ENCODE peak calls at places on chromosome 5, in five cellular contexts. Q is body of pancreas, D is A549, V is heart left ventricle, W is spleen. S is an unnamed sample.

GRCh38 chr5:173750538-173751265 is 134.3 kb upstream of the BOD1 start:
- DNase-seq in Q (no peak), W (no peak), V (no peak), D (no peak), S (no peak)

GRCh38 chr5:160152287-160152686 is 33.0 kb upstream of the PWWP2A start:
- DNase-seq in V (no peak), W (no peak), D (no peak), Q (no peak), S (no peak)

GRCh38 chr5:73448072-73448432 is 525 bp downstream of the FOXD1 start:
- DNase-seq in V (peak), W (peak), D (no peak), Q (no peak), S (peak)

GRCh38 chr5:79759436-79759835 is 69.8 kb downstream of the CMYA5 start:
- DNase-seq in D (no peak), W (no peak), V (no peak), Q (no peak), S (peak)

GRCh38 chr5:180072256-180072548 is 643 bp upstream of the RNF130 start:
- DNase-seq in V (no peak), W (no peak), Q (no peak), D (no peak), S (no peak)

GRCh38 chr5:145936401-145937131 is at the start of gene SH3RF2:
- DNase-seq in W (no peak), D (peak), Q (peak), V (peak), S (peak)

GRCh38 chr5:102713682-102714231 is 41.3 kb upstream of the PAM start:
- DNase-seq in W (no peak), Q (no peak), V (no peak), D (no peak), S (no peak)

GRCh38 chr5:112018846-112019245 is 261.9 kb upstream of the NREP start:
- DNase-seq in V (no peak), W (no peak), Q (no peak), D (no peak), S (no peak)

GRCh38 chr5:143308726-143309125 is 94.8 kb downstream of the NR3C1 start:
- DNase-seq in V (no peak), Q (no peak), W (no peak), D (no peak), S (no peak)

GRCh38 chr5:153965102-153965645 is 73.5 kb downstream of the FAM114A2 start:
- DNase-seq in D (peak), V (no peak), Q (peak), W (no peak), S (peak)

GRCh38 chr5:169795311-169795710 is 158.2 kb downstream of the DOCK2 start:
- DNase-seq in W (no peak), Q (no peak), V (no peak), D (no peak), S (no peak)

GRCh38 chr5:68656936-68657857 is 436.6 kb upstream of the SLC30A5 start:
- DNase-seq in Q (peak), W (no peak), D (no peak), V (no peak), S (no peak)

GRCh38 chr5:170429014-170429413 is 39.8 kb upstream of the KCNMB1 start:
- DNase-seq in Q (no peak), D (peak), W (no peak), V (no peak), S (no peak)

GRCh38 chr5:125249400-125249799 is 503.0 kb upstream of the ZNF608 start:
- DNase-seq in Q (no peak), D (no peak), V (no peak), W (no peak), S (no peak)

GRCh38 chr5:168302785-168303184 is 11.3 kb downstream of the WWC1 start:
- DNase-seq in D (no peak), W (no peak), V (no peak), Q (no peak), S (no peak)

GRCh38 chr5:168300377-168301182 is 9.1 kb downstream of the WWC1 start:
- DNase-seq in V (no peak), D (no peak), W (no peak), Q (peak), S (no peak)

GRCh38 chr5:168299372-168299771 is 7.9 kb downstream of the WWC1 start:
- DNase-seq in D (no peak), V (no peak), W (peak), Q (no peak), S (no peak)

GRCh38 chr5:168303398-168304020 is 12.1 kb downstream of the WWC1 start:
- DNase-seq in Q (no peak), W (peak), V (no peak), D (no peak), S (no peak)

GRCh38 chr5:168301593-168302388 is 10.3 kb downstream of the WWC1 start:
- DNase-seq in Q (peak), D (peak), V (no peak), W (no peak), S (no peak)
- TF ChIP-seq POLR2A in Q (no peak), D (no peak), V (no peak), W (no peak), S (no peak)

GRCh38 chr5:63603001-63603400 is 359.2 kb downstream of the HTR1A start:
- DNase-seq in V (no peak), W (no peak), D (no peak), Q (no peak), S (no peak)
- H3K27ac ChIP-seq in V (no peak), W (no peak), D (no peak), Q (no peak), S (no peak)

GRCh38 chr5:3059488-3059887 is 308.0 kb upstream of the IRX2 start:
- DNase-seq in Q (no peak), V (no peak), W (no peak), D (no peak), S (no peak)
- TF ChIP-seq POLR2A in Q (no peak), V (no peak), W (no peak), D (no peak), S (no peak)

GRCh38 chr5:431001-431710 is 11.8 kb upstream of the EXOC3 start:
- DNase-seq in W (peak), D (peak), Q (no peak), V (peak), S (no peak)

GRCh38 chr5:428754-429452 is 14.1 kb upstream of the EXOC3 start:
- DNase-seq in V (peak), Q (no peak), W (no peak), D (no peak), S (no peak)

GRCh38 chr5:428219-428618 is 14.8 kb upstream of the EXOC3 start:
- DNase-seq in D (no peak), Q (no peak), V (peak), W (no peak), S (no peak)

GRCh38 chr5:430214-430925 is 12.6 kb upstream of the EXOC3 start:
- DNase-seq in W (peak), Q (no peak), D (no peak), V (peak), S (no peak)

GRCh38 chr5:429453-430188 is 13.4 kb upstream of the EXOC3 start:
- DNase-seq in V (peak), W (peak), Q (no peak), D (no peak), S (no peak)
- H3K27ac ChIP-seq in V (no peak), W (no peak), Q (no peak), D (no peak), S (no peak)

DNA sequence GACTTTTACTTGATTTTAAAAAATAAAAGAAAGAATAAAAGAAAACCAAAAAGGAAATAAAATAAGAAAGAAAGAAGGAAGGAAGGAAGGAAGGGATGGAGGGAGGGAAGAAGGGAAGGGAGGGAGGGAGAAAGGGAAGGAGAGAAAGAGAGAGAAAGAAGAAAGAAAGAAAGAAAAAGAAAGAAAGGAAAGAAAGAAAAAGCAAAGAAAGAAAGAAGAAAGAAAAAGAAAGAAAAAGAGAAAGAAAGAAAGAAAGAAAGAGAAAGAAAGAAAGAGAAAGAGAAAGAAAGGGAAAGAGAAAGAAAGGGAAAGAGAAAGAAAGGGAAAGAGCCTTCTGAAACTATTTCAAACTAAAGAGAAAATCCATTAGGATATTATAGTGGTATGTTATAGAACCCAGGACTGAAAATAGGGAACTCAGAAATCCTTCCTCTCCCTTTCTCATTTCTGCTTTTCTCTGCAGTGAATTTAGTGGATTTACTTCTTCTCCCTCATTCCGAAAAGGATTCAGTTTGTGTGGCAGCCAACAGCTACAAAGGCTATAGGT is 414.7 kb upstream of the CCNG1 start:
- DNase-seq in V (no peak), Q (no peak), D (no peak), W (no peak), S (no peak)
- TF ChIP-seq POLR2A in V (no peak), Q (no peak), D (no peak), W (no peak), S (no peak)

GRCh38 chr5:119275873-119276214 is 80.0 kb upstream of the TNFAIP8 start:
- DNase-seq in D (no peak), V (no peak), Q (no peak), W (no peak), S (no peak)
- H3K27ac ChIP-seq in D (no peak), V (no peak), Q (no peak), W (peak), S (no peak)

GRCh38 chr5:176647870-176648466 is 684 bp downstream of the TSPAN17 start:
- DNase-seq in Q (peak), V (peak), D (no peak), W (peak), S (peak)

GRCh38 chr5:176646707-176647029 is 616 bp upstream of the TSPAN17 start:
- DNase-seq in D (no peak), V (no peak), W (peak), Q (no peak), S (no peak)

GRCh38 chr5:176648467-176649194 is 1.3 kb downstream of the TSPAN17 start:
- DNase-seq in W (peak), Q (no peak), V (no peak), D (no peak), S (no peak)

GRCh38 chr5:176646049-176646706 is 1.1 kb upstream of the TSPAN17 start:
- DNase-seq in V (no peak), W (peak), D (no peak), Q (no peak), S (no peak)

DNA sequence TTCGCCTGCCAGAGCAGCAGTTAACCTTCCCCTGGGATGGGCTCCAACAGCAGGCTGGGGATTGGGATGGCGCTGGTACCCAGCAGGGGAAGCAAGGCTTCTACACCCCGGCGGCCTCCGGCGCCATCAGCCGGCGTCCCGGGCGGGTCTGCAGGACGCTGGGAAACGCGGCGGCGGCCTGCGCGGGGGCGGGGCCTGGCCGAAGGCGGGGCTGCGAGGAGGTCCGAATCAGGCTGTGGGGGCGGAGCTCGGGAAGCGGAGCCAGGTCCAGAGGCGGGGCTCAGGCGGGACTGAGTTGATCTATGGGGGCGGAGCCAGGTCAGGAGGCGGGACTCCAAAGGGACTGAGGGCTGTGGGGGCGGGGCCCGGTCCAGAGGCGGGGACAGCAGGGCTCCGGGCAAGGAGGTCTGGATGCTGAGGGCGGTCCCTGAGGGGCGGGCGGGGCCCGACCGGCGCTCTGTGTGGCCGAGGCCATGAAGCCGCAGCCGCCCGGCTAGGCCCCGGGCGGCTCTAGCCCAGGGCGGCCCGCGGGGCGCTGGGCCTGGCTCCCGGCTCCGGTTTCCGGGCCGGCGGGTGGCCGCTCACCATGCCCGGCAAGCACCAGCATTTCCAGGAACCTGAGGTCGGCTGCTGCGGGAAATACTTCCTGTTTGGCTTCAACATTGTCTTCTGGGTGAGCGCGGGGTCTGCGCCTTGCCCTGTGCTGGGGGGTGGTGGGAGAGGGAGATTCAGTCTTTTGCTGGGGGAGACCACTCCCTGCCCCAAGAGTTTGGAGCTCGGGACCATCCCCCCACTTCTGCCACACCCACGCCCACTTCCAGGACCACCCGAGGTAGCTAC is at the start of gene TSPAN17:
- DNase-seq in Q (peak), W (peak), V (peak), D (peak), S (peak)
- TF ChIP-seq POLR2A in Q (peak), W (no peak), V (peak), D (peak), S (peak)

GRCh38 chr5:132837868-132838267 is 7.4 kb upstream of the SHROOM1 start:
- DNase-seq in Q (peak), V (no peak), W (no peak), D (no peak), S (no peak)
- H3K27ac ChIP-seq in Q (peak), V (no peak), W (no peak), D (no peak), S (no peak)

GRCh38 chr5:176415240-176416122 is 858 bp downstream of the CLTB start:
- DNase-seq in D (peak), W (no peak), V (no peak), Q (peak), S (peak)

GRCh38 chr5:176414704-176415103 is 1.6 kb downstream of the CLTB start:
- DNase-seq in D (no peak), Q (no peak), V (no peak), W (no peak), S (no peak)

GRCh38 chr5:176416965-176417364 is 626 bp upstream of the CLTB start:
- DNase-seq in Q (no peak), V (no peak), D (no peak), W (no peak), S (no peak)

GRCh38 chr5:176418251-176418650 is 1.9 kb upstream of the CLTB start:
- DNase-seq in Q (no peak), D (no peak), V (no peak), W (no peak), S (no peak)

DNA sequence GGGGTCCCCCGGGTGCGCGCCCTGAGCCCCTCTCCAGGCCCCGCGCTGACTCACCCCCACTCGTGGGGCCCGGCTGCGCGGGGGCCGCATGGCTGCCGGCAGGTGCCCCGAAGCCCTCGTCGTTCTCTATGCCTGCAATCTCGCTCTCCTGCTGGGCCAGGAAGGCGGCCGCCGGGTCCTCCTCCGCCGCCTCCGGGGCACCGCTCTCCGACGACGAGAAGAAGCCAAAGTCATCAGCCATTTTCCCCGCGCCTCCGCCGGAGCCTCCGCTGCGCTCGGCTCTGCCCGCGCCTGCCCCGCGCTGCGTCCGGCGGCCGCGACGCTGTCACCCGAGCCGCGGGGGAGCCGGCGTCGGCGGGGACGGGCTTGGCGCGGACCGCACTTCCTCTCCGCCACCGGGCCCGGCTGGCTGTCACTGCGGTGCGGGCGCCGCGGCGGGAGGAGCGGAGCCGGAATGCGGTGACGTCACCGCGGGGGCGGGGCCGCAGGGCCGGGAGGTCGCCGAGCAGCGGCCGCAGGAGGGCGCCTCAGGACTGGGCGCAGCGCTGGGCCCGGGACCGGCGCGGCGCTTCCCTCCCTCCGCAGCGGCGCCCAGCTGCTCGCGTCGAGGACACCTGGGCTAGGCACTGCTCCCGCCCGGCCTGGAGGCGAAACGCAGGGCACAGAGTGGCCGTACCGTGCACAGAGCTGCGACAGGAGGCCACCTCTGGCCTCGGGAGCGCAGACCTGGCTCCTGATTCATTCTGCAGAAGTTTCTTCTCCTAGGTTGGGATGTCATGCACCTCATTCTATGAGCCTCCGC is at the start of gene CLTB:
- DNase-seq in V (peak), W (peak), Q (peak), D (peak), S (peak)
- TF ChIP-seq POLR2A in V (peak), W (peak), Q (peak), D (peak), S (peak)

GRCh38 chr5:141664733-141665461 is 13.7 kb upstream of the FCHSD1 start:
- DNase-seq in W (peak), V (peak), D (peak), Q (peak), S (peak)

GRCh38 chr5:141669519-141669918 is 12.5 kb downstream of the ARAP3 start:
- DNase-seq in D (no peak), Q (no peak), V (no peak), W (no peak), S (no peak)

GRCh38 chr5:141672071-141672855 is 9.8 kb downstream of the ARAP3 start:
- DNase-seq in W (no peak), D (no peak), V (no peak), Q (no peak), S (no peak)

GRCh38 chr5:141665995-141666940 is 15.1 kb upstream of the FCHSD1 start:
- DNase-seq in V (no peak), Q (no peak), W (no peak), D (no peak), S (no peak)

GRCh38 chr5:141668601-141669265 is 13.3 kb downstream of the ARAP3 start:
- DNase-seq in Q (no peak), W (no peak), V (no peak), D (no peak), S (no peak)
- H3K27ac ChIP-seq in Q (no peak), W (no peak), V (no peak), D (no peak), S (no peak)